ENCODE peak calls at places on chromosomes 16 and 17, in five cellular contexts. I, O, G, F and A are unnamed samples.

GRCh38 chr17:42566215-42566872 is 556 bp upstream of the MLX start:
- DNase-seq in O (no peak), G (no peak), I (no peak), F (no peak), A (no peak)

GRCh38 chr16:71426069-71426879 is 15.6 kb downstream of the TLE7 start:
- DNase-seq in O (no peak), F (peak), G (no peak), I (peak), A (no peak)

GRCh38 chr16:76729525-76729924 is 452.3 kb downstream of the CNTNAP4 start:
- DNase-seq in G (no peak), I (no peak), O (no peak), F (no peak), A (no peak)

GRCh38 chr17:42421479-42422332 is 1.4 kb downstream of the CAVIN1 start:
- DNase-seq in I (no peak), F (peak), G (peak), O (peak), A (no peak)

GRCh38 chr17:44176257-44176656 is 5.8 kb downstream of the ASB16 start:
- DNase-seq in I (no peak), G (no peak), O (no peak), F (no peak), A (no peak)

GRCh38 chr16:46844771-46845170 is 13.8 kb upstream of the C16orf87 start:
- DNase-seq in F (no peak), O (no peak), G (no peak), I (no peak), A (no peak)

GRCh38 chr16:51641191-51641765 is 490.2 kb upstream of the SALL1 start:
- DNase-seq in G (no peak), O (no peak), I (no peak), F (no peak), A (no peak)

GRCh38 chr16:86075488-86075785 is 176.5 kb downstream of the IRF8 start:
- DNase-seq in I (no peak), G (no peak), F (no peak), O (no peak), A (no peak)

GRCh38 chr16:31700530-31701388 is 172.8 kb upstream of the ZNF267 start:
- DNase-seq in O (peak), G (peak), F (peak), I (no peak), A (peak)

GRCh38 chr16:4244254-4244812 is 2.5 kb upstream of the SRL start:
- DNase-seq in O (no peak), F (no peak), G (no peak), I (no peak), A (no peak)

GRCh38 chr16:17258848-17259713 is 211.7 kb downstream of the XYLT1 start:
- DNase-seq in F (peak), O (no peak), I (no peak), G (no peak), A (no peak)

GRCh38 chr16:34050787-34051320 is 591.4 kb downstream of the TP53TG3F start:
- DNase-seq in O (no peak), F (no peak), I (no peak), G (no peak), A (no peak)

GRCh38 chr17:82924812-82925211 is 85.0 kb upstream of the ZNF750 start:
- DNase-seq in O (no peak), G (no peak), I (peak), F (no peak), A (peak)

GRCh38 chr16:88503374-88503770 is 50.3 kb downstream of the ZFPM1 start:
- DNase-seq in F (no peak), G (no peak), I (no peak), O (no peak), A (no peak)

GRCh38 chr16:57657228-57657627 is 10.9 kb upstream of the ADGRG3 start:
- DNase-seq in F (no peak), G (no peak), I (no peak), O (no peak), A (no peak)

GRCh38 chr17:73749337-73749807 is 105.1 kb upstream of the SDK2 start:
- DNase-seq in G (no peak), I (no peak), F (no peak), O (no peak), A (no peak)

GRCh38 chr17:38449364-38449763 is 21.1 kb downstream of the ARHGAP23 start:
- DNase-seq in O (peak), I (no peak), F (no peak), G (no peak), A (no peak)

GRCh38 chr16:68451656-68452055 is 3.3 kb upstream of the SMPD3 start:
- DNase-seq in F (no peak), G (no peak), O (no peak), I (no peak), A (no peak)

GRCh38 chr16:85173077-85173980 is 61.1 kb upstream of the CIBAR2 start:
- DNase-seq in F (peak), I (peak), G (no peak), O (peak), A (no peak)

GRCh38 chr16:56409195-56409594 is 16.1 kb downstream of the AMFR start:
- DNase-seq in F (no peak), O (no peak), I (no peak), G (no peak), A (peak)

GRCh38 chr16:89017543-89017942 is 40.5 kb upstream of the CBFA2T3 start:
- DNase-seq in O (no peak), I (no peak), F (no peak), G (no peak), A (no peak)

GRCh38 chr17:30961213-30962188 is 9.3 kb upstream of the RNF135 start:
- DNase-seq in I (no peak), F (no peak), O (no peak), G (no peak), A (no peak)

GRCh38 chr17:76199466-76199865 is 40.8 kb downstream of the RNF157 start:
- DNase-seq in G (no peak), I (no peak), F (no peak), O (no peak), A (no peak)

GRCh38 chr17:20151174-20151573 is 142.0 kb downstream of the SPECC1 start:
- DNase-seq in G (no peak), F (no peak), O (no peak), I (no peak), A (no peak)

GRCh38 chr17:75950850-75951554 is 10.2 kb upstream of the FBF1 start:
- DNase-seq in F (peak), O (no peak), G (no peak), I (no peak), A (no peak)

GRCh38 chr17:49748223-49748622 is 15.7 kb downstream of the FAM117A start:
- DNase-seq in G (no peak), O (no peak), I (no peak), F (no peak), A (no peak)

GRCh38 chr17:74163271-74163821 is 40.1 kb upstream of the RPL38 start:
- DNase-seq in O (no peak), I (no peak), G (no peak), F (peak), A (no peak)

GRCh38 chr17:76337413-76337777 is 16.3 kb downstream of the PRPSAP1 start:
- DNase-seq in I (no peak), F (no peak), G (no peak), O (no peak), A (no peak)

GRCh38 chr16:27270389-27270788 is 1.8 kb upstream of the NSMCE1 start:
- DNase-seq in I (no peak), G (no peak), F (no peak), O (no peak), A (no peak)

GRCh38 chr16:27269300-27270150 is 953 bp upstream of the NSMCE1 start:
- DNase-seq in F (no peak), O (no peak), I (no peak), G (no peak), A (no peak)

GRCh38 chr16:27267037-27267677 is 1.4 kb downstream of the NSMCE1 start:
- DNase-seq in F (no peak), G (no peak), O (no peak), I (no peak), A (peak)

GRCh38 chr16:27265982-27266381 is 2.6 kb downstream of the NSMCE1 start:
- DNase-seq in F (no peak), I (no peak), G (no peak), O (no peak), A (no peak)

DNA sequence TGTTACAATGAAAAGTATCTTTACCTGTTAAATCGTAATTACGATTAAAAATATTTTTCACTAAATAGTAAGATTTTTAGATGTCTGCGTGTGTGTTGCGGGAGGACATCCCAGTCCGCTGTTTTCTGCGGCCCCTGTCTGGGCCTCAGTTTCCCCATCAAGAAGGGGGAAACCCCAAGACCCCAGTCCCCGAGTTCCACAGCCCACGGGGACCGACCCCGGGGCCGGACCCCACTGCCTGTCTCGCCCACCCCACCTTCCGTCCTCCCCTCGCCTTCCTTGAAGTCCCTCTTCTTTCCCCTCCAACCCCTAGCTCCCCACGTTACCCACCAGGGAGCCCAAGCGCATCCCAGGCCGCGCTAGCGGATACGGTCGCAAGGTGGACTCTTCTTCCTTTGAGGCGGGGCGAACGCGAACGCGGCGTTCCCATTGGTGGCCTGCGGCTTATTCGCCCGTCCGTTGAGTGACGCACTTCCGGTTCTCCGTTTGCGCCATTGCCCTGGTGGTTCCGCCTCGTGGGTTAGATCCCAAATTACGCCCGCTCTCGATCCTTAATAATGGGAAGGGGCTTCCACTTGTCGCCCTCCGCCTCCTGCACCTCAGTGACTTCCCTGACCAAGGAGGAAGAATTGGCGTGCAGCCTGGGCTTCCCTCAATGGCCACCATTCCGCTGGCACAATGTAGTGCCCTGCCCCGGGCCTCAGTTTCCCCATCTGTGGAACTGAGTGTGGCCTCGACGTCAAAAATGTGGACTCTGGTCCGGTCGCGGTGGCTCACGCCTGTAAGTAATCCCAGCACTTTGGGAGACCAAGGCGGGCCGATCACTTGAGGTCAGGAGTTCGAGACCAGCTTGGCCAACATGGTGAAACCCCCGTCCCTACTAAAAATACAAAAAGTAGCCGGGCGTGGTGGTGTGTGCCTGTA is at the start of gene NSMCE1:
- DNase-seq in F (peak), I (peak), G (peak), O (peak), A (peak)
- TF ChIP-seq POLR2A in F (peak), I (peak), G (no peak), O (peak), A (peak)

DNA sequence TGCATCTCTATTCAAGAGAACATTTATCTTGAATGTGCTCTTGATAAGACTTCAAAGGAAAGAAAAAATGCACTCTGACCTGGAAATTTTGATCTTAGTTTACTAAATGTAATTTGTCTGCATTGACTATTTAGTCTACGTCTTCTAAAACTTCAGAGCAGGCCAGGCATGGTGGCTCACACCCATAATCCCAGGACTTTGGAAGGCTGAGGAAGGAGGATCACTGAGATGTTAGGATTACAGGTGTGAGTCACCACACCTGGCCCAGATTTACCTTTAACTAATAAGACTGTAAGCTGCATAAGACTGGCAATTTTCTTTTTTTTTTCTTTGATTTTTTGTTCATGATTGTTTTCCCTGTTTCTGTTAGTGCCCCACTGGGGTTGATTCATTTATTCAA is 18.8 kb upstream of the CIITA start:
- DNase-seq in I (no peak), O (no peak), F (no peak), G (no peak), A (no peak)
- H3K27ac ChIP-seq in I (no peak), O (no peak), F (no peak), G (no peak), A (no peak)

DNA sequence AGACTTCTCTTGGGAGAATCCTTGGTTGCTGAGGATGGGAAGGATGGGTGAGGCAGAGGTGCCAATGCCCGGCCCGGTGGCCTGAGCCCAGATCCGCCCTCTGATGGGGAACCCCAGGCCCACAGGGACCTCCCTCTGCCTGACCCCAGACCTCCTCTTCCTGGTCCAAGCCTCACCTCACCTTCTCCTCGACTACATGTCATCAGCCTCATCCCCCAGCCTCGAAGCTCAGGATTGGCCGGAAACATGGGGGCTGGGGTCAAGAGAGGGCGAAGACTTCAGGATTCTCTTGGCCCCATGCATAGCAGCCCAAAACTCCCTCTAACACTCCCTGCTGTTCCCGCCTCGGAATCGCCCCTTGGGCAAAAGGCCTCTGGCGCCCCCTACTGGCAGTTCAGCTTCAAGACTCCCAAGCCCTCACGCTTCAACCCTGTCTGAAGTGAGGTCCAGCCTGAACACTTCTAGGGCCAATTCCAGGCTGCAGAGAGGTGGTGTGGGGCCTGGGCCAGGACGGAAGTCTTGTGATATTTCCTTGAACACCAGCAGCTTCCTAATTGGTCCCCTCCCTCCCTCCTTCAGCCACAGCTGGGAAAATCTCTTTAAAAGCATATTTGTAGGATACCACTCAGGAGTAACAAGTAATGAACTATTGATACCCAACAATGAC is 47.2 kb downstream of the ARHGAP27 start:
- DNase-seq in O (peak), F (peak), I (peak), G (peak), A (peak)
- TF ChIP-seq POLR2A in O (no peak), F (no peak), I (no peak), G (no peak), A (no peak)

GRCh38 chr16:29809031-29809747 is 2.8 kb upstream of the PRRT2 start:
- DNase-seq in O (peak), G (no peak), F (no peak), I (no peak), A (no peak)
- H3K27ac ChIP-seq in O (peak), G (peak), F (peak), I (peak), A (no peak)

GRCh38 chr17:67474081-67474661 is 97.1 kb downstream of the PITPNC1 start:
- DNase-seq in G (peak), O (no peak), F (no peak), I (no peak), A (no peak)
- TF ChIP-seq POLR2A in G (no peak), O (no peak), F (no peak), I (no peak), A (no peak)

DNA sequence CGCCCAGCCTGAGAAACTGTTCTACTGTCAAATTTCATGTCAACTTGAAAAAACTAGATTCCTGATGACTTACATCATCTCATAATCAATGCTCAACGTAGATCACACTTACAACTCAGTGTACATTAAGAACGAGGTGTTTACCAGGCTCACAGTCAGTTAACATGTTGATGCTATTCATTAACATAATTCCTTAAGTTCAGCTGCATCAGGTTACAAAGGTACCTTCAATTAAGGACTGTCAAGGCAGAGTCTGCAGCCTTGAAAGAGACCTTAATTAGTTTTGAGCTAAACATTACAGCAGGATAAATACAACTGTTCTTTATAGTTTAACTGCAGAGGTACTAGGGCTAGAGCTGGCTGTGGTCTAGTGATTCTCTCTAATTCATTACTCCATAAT is 1.9 kb downstream of the GNA13 start:
- DNase-seq in F (no peak), I (no peak), O (no peak), G (no peak), A (no peak)
- H3K27ac ChIP-seq in F (no peak), I (no peak), O (peak), G (peak), A (peak)

DNA sequence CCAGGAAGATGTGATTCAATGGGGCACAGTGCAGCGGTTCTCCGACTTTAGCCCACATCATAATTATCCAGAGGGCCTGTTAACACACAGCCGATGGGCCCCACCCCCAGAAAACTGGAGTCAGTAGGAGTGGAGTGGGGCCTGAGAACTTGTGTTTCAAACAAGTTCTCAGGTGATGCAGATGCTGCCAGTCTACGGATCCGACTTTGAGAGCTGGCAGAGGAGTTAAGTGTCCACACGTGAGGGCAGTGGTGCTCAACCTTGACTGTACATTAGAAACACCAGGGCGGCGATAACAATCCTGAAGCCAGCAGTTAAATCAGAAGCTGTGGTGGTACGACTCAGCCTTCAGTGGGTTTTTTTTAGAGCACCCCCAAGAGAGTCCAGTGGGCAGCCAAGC is 75.0 kb downstream of the GPRC5B start:
- DNase-seq in O (no peak), I (no peak), G (no peak), F (no peak), A (no peak)
- TF ChIP-seq POLR2A in O (no peak), I (no peak), G (no peak), F (no peak), A (no peak)

GRCh38 chr17:78873519-78874340 is 29.3 kb downstream of the CEP295NL start:
- DNase-seq in G (peak), I (no peak), O (no peak), F (no peak), A (no peak)
- H3K27ac ChIP-seq in G (peak), I (no peak), O (no peak), F (no peak), A (no peak)

DNA sequence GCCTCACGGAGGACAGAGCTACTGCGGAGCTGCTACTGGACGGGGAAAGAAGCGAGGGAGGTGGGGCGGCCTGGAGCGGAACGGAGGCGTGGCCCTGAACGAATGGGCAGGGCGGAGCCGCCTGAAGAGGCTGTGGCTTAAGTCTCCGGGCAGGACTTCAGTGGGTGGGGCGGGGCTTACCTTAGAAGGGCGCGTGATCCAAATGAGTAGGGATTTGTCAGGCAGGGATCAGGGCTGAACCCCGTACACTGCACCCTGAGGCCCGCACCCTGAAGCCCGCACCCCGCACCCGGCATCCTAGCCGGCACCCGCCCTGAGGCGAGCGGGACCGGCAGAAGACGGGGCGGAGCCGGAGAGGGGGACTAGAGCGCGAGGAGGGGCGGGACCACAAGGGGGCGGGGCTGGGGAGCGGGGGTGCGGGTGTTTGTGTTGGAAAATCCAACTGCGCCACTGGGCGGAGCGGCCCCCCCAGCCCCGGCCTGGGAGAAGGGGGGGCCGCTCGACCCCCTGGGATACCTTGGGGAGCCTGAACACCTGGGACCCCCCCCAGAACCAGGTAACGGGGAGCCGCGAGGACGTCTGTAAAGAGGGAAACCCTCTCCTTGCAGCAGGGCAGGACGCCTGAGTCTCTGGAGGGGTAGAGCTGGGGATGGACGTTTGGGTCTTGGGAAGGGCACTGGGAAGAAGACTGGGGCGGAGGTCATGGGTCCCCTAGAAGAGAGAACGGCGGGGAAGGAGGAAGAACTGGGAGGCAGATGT is at the start of gene KDM6B:
- DNase-seq in F (peak), O (peak), I (peak), G (peak), A (peak)
- TF ChIP-seq POLR2A in F (no peak), O (peak), I (no peak), G (no peak), A (no peak)

DNA sequence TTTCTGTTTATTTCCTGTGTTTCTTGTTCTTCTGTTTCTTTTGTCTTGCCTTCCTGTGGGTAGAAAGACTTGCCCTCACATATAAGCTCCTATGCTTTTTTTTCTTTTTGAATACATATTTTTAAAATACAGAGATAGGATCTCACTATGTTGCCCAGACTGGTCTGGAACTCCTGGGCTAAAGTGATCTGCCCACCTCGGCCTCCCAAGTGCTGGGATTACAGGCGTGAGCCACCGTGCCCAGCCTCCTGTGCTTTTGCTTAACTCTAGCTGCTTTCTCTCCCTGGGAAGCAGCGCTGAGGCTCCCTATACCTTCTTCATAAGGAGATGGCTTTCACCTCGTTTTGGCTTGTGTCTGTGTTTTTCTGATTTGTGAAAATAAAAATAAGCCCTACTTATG is 93.4 kb upstream of the FA2H start:
- DNase-seq in O (no peak), I (no peak), F (no peak), G (no peak), A (no peak)
- H3K27ac ChIP-seq in O (no peak), I (no peak), F (no peak), G (peak), A (no peak)